ENCODE peak calls at places on chromosomes 5 and 9, in seven cellular contexts. R is B cell, T is lower leg skin, E is transverse colon, G is HFFc6, S is left ventricle myocardium inferior, I is dorsolateral prefrontal cortex. A is an unnamed sample.

GRCh38 chr5:158877124-158877581 is 222.6 kb downstream of the EBF1 start:
- DNase-seq in R (no peak), T (no peak), E (no peak), G (no peak), S (no peak), I (no peak), A (no peak)

GRCh38 chr9:69645488-69645887 is 26.7 kb downstream of the APBA1 start:
- DNase-seq in R (no peak), T (peak), E (peak), G (no peak), S (no peak), I (peak), A (no peak)

GRCh38 chr5:140317859-140318258 is 15.0 kb upstream of the PFDN1 start:
- DNase-seq in R (no peak), T (peak), E (no peak), G (peak), S (no peak), I (no peak), A (no peak)

GRCh38 chr5:11563822-11564221 is 340.4 kb downstream of the CTNND2 start:
- DNase-seq in R (no peak), T (no peak), E (no peak), G (no peak), S (no peak), I (no peak), A (no peak)

GRCh38 chr9:122975196-122975595 is 34.4 kb downstream of the RABGAP1 start:
- DNase-seq in R (no peak), T (no peak), E (no peak), G (no peak), S (no peak), I (no peak), A (no peak)

GRCh38 chr5:14405267-14405666 is 176.3 kb upstream of the OTULINL start:
- DNase-seq in R (no peak), T (no peak), E (no peak), G (no peak), S (no peak), I (no peak), A (no peak)

GRCh38 chr5:174436805-174437204 is 287.6 kb upstream of the MSX2 start:
- DNase-seq in R (no peak), T (peak), E (no peak), G (no peak), S (no peak), I (no peak), A (no peak)

GRCh38 chr9:125172351-125172750 is 17.3 kb downstream of the PPP6C start:
- DNase-seq in R (no peak), T (peak), E (no peak), G (no peak), S (no peak), I (no peak), A (no peak)

GRCh38 chr5:157108961-157109360 is at the start of gene HAVCR2:
- DNase-seq in R (peak), T (peak), E (peak), G (no peak), S (no peak), I (no peak), A (no peak)

GRCh38 chr9:74653437-74654080 is 156.4 kb downstream of the RORB start:
- DNase-seq in R (no peak), T (no peak), E (no peak), G (no peak), S (no peak), I (no peak), A (no peak)

GRCh38 chr5:167710444-167711025 is 580.9 kb upstream of the WWC1 start:
- DNase-seq in R (no peak), T (no peak), E (no peak), G (peak), S (no peak), I (no peak), A (no peak)

GRCh38 chr9:124843635-124844034 is 9.6 kb upstream of the WDR38 start:
- DNase-seq in R (peak), T (no peak), E (no peak), G (no peak), S (no peak), I (no peak), A (no peak)

GRCh38 chr9:22813520-22813919 is 366.9 kb downstream of the DMRTA1 start:
- DNase-seq in R (no peak), T (no peak), E (no peak), G (peak), S (no peak), I (no peak), A (no peak)

GRCh38 chr9:13049223-13049622 is 230.3 kb downstream of the MPDZ start:
- DNase-seq in R (no peak), T (no peak), E (no peak), G (no peak), S (no peak), I (no peak), A (no peak)

GRCh38 chr9:134854541-134854981 is 26.0 kb upstream of the FCN2 start:
- DNase-seq in R (no peak), T (no peak), E (no peak), G (no peak), S (no peak), I (no peak), A (no peak)

GRCh38 chr5:175148773-175149172 is 295.2 kb downstream of the DRD1 start:
- DNase-seq in R (no peak), T (no peak), E (no peak), G (no peak), S (no peak), I (no peak), A (no peak)

GRCh38 chr9:121082075-121082474 is 7.3 kb downstream of the CNTRL start:
- DNase-seq in R (no peak), T (no peak), E (no peak), G (no peak), S (no peak), I (no peak), A (no peak)

GRCh38 chr9:80885894-80886293 is 803.5 kb downstream of the TLE1 start:
- DNase-seq in R (no peak), T (no peak), E (no peak), G (no peak), S (no peak), I (no peak), A (no peak)

GRCh38 chr9:95793924-95794828 is 81.3 kb upstream of the ERCC6L2 start:
- DNase-seq in R (no peak), T (no peak), E (no peak), G (peak), S (no peak), I (no peak), A (no peak)

GRCh38 chr9:33852216-33852826 is 35.4 kb downstream of the UBE2R2 start:
- DNase-seq in R (peak), T (no peak), E (peak), G (peak), S (peak), I (peak), A (no peak)

GRCh38 chr5:140965905-140966292 is 377 bp upstream of the PCDHAC2 start:
- DNase-seq in R (no peak), T (no peak), E (no peak), G (no peak), S (no peak), I (no peak), A (no peak)

GRCh38 chr9:76634356-76635054 is 129.7 kb upstream of the PCA3 start:
- DNase-seq in R (no peak), T (no peak), E (no peak), G (peak), S (no peak), I (no peak), A (no peak)

GRCh38 chr9:37200572-37201005 is 80.2 kb downstream of the ZCCHC7 start:
- DNase-seq in R (no peak), T (no peak), E (no peak), G (peak), S (no peak), I (no peak), A (no peak)

GRCh38 chr5:35246928-35247644 is 16.8 kb upstream of the PRLR start:
- DNase-seq in R (no peak), T (peak), E (peak), G (no peak), S (peak), I (no peak), A (no peak)

GRCh38 chr5:51382759-51383493 is at the start of gene ISL1:
- DNase-seq in R (no peak), T (peak), E (peak), G (peak), S (no peak), I (no peak), A (peak)

GRCh38 chr5:62569466-62569865 is 9.2 kb upstream of the LRRC70 start:
- DNase-seq in R (no peak), T (no peak), E (no peak), G (no peak), S (no peak), I (no peak), A (no peak)

GRCh38 chr5:73853091-73853490 is 227.1 kb downstream of the ARHGEF28 start:
- DNase-seq in R (no peak), T (no peak), E (no peak), G (peak), S (no peak), I (no peak), A (no peak)

GRCh38 chr5:149413477-149414210 is 34.6 kb upstream of the IL17B start:
- DNase-seq in R (no peak), T (no peak), E (no peak), G (no peak), S (no peak), I (peak), A (no peak)

GRCh38 chr9:136533775-136534157 is 12.1 kb downstream of the NOTCH1 start:
- DNase-seq in R (no peak), T (peak), E (peak), G (no peak), S (no peak), I (no peak), A (no peak)

GRCh38 chr5:164326219-164326618 is 820.8 kb downstream of the MAT2B start:
- DNase-seq in R (no peak), T (no peak), E (no peak), G (no peak), S (no peak), I (no peak), A (no peak)
- TF ChIP-seq CTCF in R (no peak), T (no peak), E (no peak), G (peak), S (no peak), I (no peak), A (no peak)

GRCh38 chr5:31638748-31639418 is at the start of gene PDZD2:
- DNase-seq in R (peak), T (peak), E (peak), G (peak), S (peak), I (peak), A (peak)
- TF ChIP-seq CTCF in R (peak), T (no peak), E (peak), G (peak), S (peak), I (peak), A (peak)

GRCh38 chr5:95237324-95237723 is 47.6 kb downstream of the MCTP1 start:
- DNase-seq in R (no peak), T (no peak), E (no peak), G (no peak), S (no peak), I (no peak), A (no peak)
- TF ChIP-seq CTCF in R (no peak), T (no peak), E (no peak), G (no peak), S (no peak), I (no peak), A (no peak)

GRCh38 chr9:88011005-88011766 is 36.9 kb upstream of the CDK20 start:
- DNase-seq in R (no peak), T (no peak), E (no peak), G (peak), S (no peak), I (no peak), A (no peak)
- TF ChIP-seq CTCF in R (no peak), T (no peak), E (no peak), G (peak), S (no peak), I (no peak), A (peak)

DNA sequence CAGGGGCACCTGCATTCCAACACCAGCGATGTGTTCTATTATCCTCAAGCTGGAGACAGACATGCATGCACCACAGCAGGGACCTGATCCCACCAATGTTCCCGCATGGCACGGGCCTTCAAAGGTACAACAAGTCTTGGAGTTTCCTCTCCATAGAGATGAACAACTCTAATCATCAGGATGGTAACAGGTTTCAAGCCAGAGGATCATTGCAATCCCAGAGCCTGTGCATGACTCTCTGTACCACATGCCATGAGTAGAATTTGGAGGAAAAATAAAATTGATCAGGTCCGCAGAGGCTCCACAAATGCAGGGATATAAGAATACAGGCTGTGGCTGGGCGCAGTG is 45.8 kb upstream of the RNF130 start:
- DNase-seq in R (no peak), T (no peak), E (no peak), G (no peak), S (no peak), I (no peak), A (no peak)
- TF ChIP-seq CTCF in R (no peak), T (no peak), E (no peak), G (no peak), S (no peak), I (no peak), A (no peak)

GRCh38 chr9:109100543-109101201 is 19.1 kb downstream of the TMEM245 start:
- DNase-seq in R (no peak), T (no peak), E (no peak), G (no peak), S (no peak), I (no peak), A (no peak)

GRCh38 chr9:109098960-109099308 is 20.8 kb downstream of the TMEM245 start:
- DNase-seq in R (no peak), T (no peak), E (no peak), G (no peak), S (no peak), I (no peak), A (no peak)

GRCh38 chr9:109101202-109101595 is 18.5 kb downstream of the TMEM245 start:
- DNase-seq in R (no peak), T (no peak), E (no peak), G (no peak), S (no peak), I (no peak), A (no peak)

GRCh38 chr9:109097156-109097555 is 22.6 kb downstream of the TMEM245 start:
- DNase-seq in R (no peak), T (no peak), E (no peak), G (no peak), S (no peak), I (no peak), A (no peak)

DNA sequence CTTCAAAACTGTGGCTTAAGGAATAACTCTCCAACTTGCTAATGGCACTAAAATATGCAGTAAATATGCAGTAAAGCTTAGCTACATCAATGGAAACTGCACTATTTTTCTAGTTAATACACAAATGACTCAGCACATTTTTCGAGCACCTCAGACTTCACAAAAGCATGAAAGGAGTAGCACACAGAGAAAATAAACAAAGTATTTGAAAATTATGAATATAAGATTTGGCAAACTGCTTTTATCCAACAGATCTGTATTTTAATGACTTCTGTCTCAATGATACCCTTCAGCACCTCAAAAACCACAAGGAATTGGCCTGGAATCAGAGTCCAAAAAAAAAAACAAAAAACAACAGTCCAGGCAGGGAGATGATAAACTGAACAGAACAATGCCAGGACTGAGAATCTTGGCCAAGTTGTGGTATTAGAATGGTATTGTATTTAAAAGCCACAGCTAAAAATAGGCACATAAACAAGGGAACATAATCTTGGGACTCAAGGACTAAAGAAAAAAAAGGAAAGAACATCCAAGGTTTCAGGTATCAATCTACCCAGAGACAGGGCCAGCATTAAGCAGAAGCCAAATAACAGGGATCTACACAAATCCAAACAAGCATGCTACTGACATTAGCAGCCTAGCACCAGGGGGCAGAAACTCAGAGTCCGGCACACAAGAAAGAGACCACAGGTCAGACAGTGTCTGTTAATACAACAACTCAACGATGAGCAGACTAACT is 21.4 kb downstream of the TMEM245 start:
- DNase-seq in R (no peak), T (no peak), E (no peak), G (peak), S (no peak), I (no peak), A (no peak)
- TF ChIP-seq CTCF in R (no peak), T (no peak), E (no peak), G (peak), S (peak), I (peak), A (peak)

DNA sequence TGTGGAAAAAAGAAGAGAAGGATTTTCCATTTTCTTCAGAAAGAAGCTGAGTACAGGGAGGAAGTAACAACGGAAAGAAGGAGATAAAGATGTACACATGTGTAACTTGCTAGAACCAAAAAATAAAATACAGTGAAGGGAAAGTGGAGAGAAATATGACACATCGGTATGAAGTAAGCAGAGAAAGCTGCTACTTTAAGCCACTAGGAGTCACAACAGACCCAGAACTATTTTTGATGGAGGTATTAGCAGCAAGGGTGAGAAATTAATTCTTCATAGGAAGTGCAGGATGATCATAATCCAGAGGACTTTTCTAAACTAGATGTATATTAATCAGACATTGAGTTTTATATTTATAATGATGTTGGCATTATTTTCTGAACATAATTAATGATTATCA is 88.5 kb downstream of the FAM174A start:
- DNase-seq in R (no peak), T (no peak), E (no peak), G (peak), S (no peak), I (no peak), A (no peak)
- TF ChIP-seq CTCF in R (peak), T (no peak), E (peak), G (peak), S (peak), I (peak), A (peak)

A was measured in progenitor cell of endocrine pancreas.